ENCODE peak calls at places on chromosomes 16 and 17, in seven cellular contexts. G, L, K, M, W, A and Z are unnamed samples.

GRCh38 chr16:53282975-53283946 is 151.0 kb upstream of the RBL2 start:
- DNase-seq in G (peak), L (peak), K (no peak), M (peak), W (no peak), A (peak), Z (peak)

GRCh38 chr17:13671771-13672170 is 70.0 kb upstream of the HS3ST3A1 start:
- DNase-seq in G (no peak), L (no peak), K (no peak), M (no peak), W (no peak), A (no peak), Z (no peak)

GRCh38 chr17:81528651-81529436 is 667 bp downstream of the FSCN2 start:
- DNase-seq in G (no peak), L (peak), K (no peak), M (no peak), W (no peak), A (no peak), Z (peak)

GRCh38 chr17:22514767-22515320 is 822.5 kb downstream of the KCNJ18 start:
- DNase-seq in G (no peak), L (no peak), K (no peak), M (no peak), W (no peak), A (no peak), Z (no peak)

GRCh38 chr17:36147601-36148000 is 28.8 kb downstream of the TBC1D3B start:
- DNase-seq in G (no peak), L (no peak), K (no peak), M (no peak), W (no peak), A (no peak), Z (no peak)

GRCh38 chr17:72121164-72122001 is 563 bp downstream of the SOX9 start:
- DNase-seq in G (no peak), L (peak), K (peak), M (no peak), W (no peak), A (no peak), Z (peak)

GRCh38 chr17:44115585-44116415 is 7.6 kb downstream of the HDAC5 start:
- DNase-seq in G (no peak), L (peak), K (peak), M (no peak), W (peak), A (no peak), Z (peak)

GRCh38 chr16:57590654-57591085 is 37.8 kb upstream of the ADGRG1 start:
- DNase-seq in G (peak), L (no peak), K (no peak), M (no peak), W (no peak), A (peak), Z (no peak)

GRCh38 chr17:66123163-66123562 is 68.8 kb downstream of the CEP112 start:
- DNase-seq in G (peak), L (no peak), K (no peak), M (no peak), W (no peak), A (no peak), Z (no peak)

GRCh38 chr17:66677201-66677981 is 157.5 kb upstream of the CACNG5 start:
- DNase-seq in G (no peak), L (no peak), K (no peak), M (no peak), W (no peak), A (no peak), Z (no peak)

GRCh38 chr16:31386157-31386984 is 6.8 kb upstream of the ITGAD start:
- DNase-seq in G (peak), L (no peak), K (no peak), M (no peak), W (no peak), A (no peak), Z (peak)

GRCh38 chr17:78704594-78704993 is 77.5 kb downstream of the CYTH1 start:
- DNase-seq in G (no peak), L (no peak), K (no peak), M (no peak), W (no peak), A (no peak), Z (no peak)

GRCh38 chr17:58786586-58787295 is 31.1 kb downstream of the PPM1E start:
- DNase-seq in G (peak), L (peak), K (no peak), M (no peak), W (peak), A (no peak), Z (no peak)

GRCh38 chr17:37179893-37180292 is 195.9 kb upstream of the C17orf78 start:
- DNase-seq in G (peak), L (no peak), K (no peak), M (no peak), W (no peak), A (no peak), Z (no peak)

GRCh38 chr17:62653831-62654829 is 26.7 kb downstream of the MRC2 start:
- DNase-seq in G (no peak), L (peak), K (no peak), M (no peak), W (peak), A (no peak), Z (peak)

GRCh38 chr16:3282103-3282746 is 1.1 kb upstream of the ZNF263 start:
- DNase-seq in G (no peak), L (peak), K (no peak), M (no peak), W (no peak), A (peak), Z (no peak)

GRCh38 chr17:61904094-61904710 is 23.6 kb downstream of the INTS2 start:
- DNase-seq in G (no peak), L (no peak), K (no peak), M (peak), W (no peak), A (no peak), Z (no peak)

GRCh38 chr17:40295471-40296457 is 8.1 kb downstream of the CDC6 start:
- DNase-seq in G (no peak), L (no peak), K (no peak), M (no peak), W (no peak), A (no peak), Z (no peak)

GRCh38 chr17:2707721-2708584 is 3.6 kb downstream of the CLUH start:
- DNase-seq in G (no peak), L (peak), K (peak), M (no peak), W (peak), A (peak), Z (peak)

GRCh38 chr17:18280766-18281165 is 20.3 kb downstream of the MIEF2 start:
- DNase-seq in G (no peak), L (no peak), K (no peak), M (no peak), W (peak), A (no peak), Z (no peak)

GRCh38 chr16:23408242-23409201 is 44.5 kb downstream of the COG7 start:
- DNase-seq in G (no peak), L (peak), K (no peak), M (no peak), W (no peak), A (no peak), Z (peak)

GRCh38 chr17:82238562-82239201 is 9.8 kb downstream of the SLC16A3 start:
- DNase-seq in G (no peak), L (no peak), K (no peak), M (no peak), W (peak), A (no peak), Z (peak)

GRCh38 chr17:69501591-69502468 is 87.3 kb downstream of the MAP2K6 start:
- DNase-seq in G (no peak), L (no peak), K (no peak), M (no peak), W (no peak), A (peak), Z (no peak)

GRCh38 chr16:1771864-1772361 is 570 bp upstream of the NME3 start:
- DNase-seq in G (no peak), L (no peak), K (no peak), M (no peak), W (no peak), A (no peak), Z (no peak)

GRCh38 chr17:74987909-74988711 is 678 bp downstream of the CDR2L start:
- DNase-seq in G (no peak), L (peak), K (peak), M (no peak), W (peak), A (no peak), Z (no peak)

GRCh38 chr17:16381496-16381820 is 567 bp downstream of the UBB start:
- DNase-seq in G (no peak), L (no peak), K (no peak), M (no peak), W (no peak), A (no peak), Z (no peak)

GRCh38 chr16:49833796-49834195 is 22.1 kb downstream of the ZNF423 start:
- DNase-seq in G (no peak), L (peak), K (no peak), M (no peak), W (no peak), A (no peak), Z (no peak)

GRCh38 chr17:72476134-72476533 is 355.3 kb downstream of the SOX9 start:
- DNase-seq in G (no peak), L (no peak), K (peak), M (no peak), W (no peak), A (no peak), Z (no peak)

GRCh38 chr17:30819941-30820705 is 4.4 kb downstream of the CRLF3 start:
- DNase-seq in G (no peak), L (no peak), K (no peak), M (no peak), W (no peak), A (no peak), Z (peak)

GRCh38 chr17:29664743-29665479 is 42.2 kb upstream of the CORO6 start:
- DNase-seq in G (peak), L (no peak), K (no peak), M (no peak), W (peak), A (no peak), Z (no peak)

GRCh38 chr17:8163978-8164814 is 1.4 kb upstream of the VAMP2 start:
- DNase-seq in G (no peak), L (no peak), K (no peak), M (no peak), W (peak), A (no peak), Z (no peak)

GRCh38 chr16:89898201-89898967 is 20.3 kb upstream of the MC1R start:
- DNase-seq in G (no peak), L (no peak), K (no peak), M (no peak), W (no peak), A (no peak), Z (no peak)

GRCh38 chr16:56289862-56290261 is 98.6 kb downstream of the GNAO1 start:
- DNase-seq in G (no peak), L (no peak), K (no peak), M (no peak), W (peak), A (no peak), Z (no peak)

GRCh38 chr16:14337303-14338191 is 266.4 kb downstream of the MRTFB start:
- DNase-seq in G (no peak), L (no peak), K (no peak), M (no peak), W (no peak), A (peak), Z (no peak)

GRCh38 chr17:5419959-5420653 is at the start of gene RPAIN:
- DNase-seq in G (peak), L (peak), K (peak), M (no peak), W (peak), A (peak), Z (no peak)

GRCh38 chr16:31458073-31458834 is 1.0 kb upstream of the ARMC5 start:
- DNase-seq in G (no peak), L (peak), K (peak), M (no peak), W (peak), A (peak), Z (no peak)

GRCh38 chr17:7897090-7897489 is 8.5 kb downstream of the CHD3 start:
- DNase-seq in G (no peak), L (no peak), K (no peak), M (no peak), W (no peak), A (no peak), Z (no peak)

GRCh38 chr17:63698381-63698885 is 1.5 kb downstream of the LIMD2 start:
- DNase-seq in G (no peak), L (no peak), K (peak), M (no peak), W (no peak), A (no peak), Z (no peak)

DNA sequence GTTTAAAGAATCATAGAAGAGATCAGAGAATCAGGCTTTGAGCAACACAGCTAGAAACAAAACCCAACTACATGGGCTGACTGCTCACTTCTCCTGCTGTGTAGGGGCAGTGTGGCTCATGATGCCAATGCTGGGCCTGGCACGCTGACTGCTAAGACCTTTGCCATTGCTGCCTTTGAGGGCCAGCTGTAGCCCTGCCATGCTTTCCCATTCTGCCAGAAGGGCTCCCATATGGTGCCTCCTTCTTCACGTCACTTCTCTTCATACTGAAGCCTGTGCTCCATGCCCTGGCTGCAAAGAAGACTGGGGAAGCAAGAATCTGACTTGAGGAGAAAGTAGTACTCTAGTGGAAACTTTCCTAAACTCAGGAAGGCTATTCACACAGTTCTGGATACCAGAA is 232.9 kb downstream of the UTP18 start:
- DNase-seq in G (no peak), L (no peak), K (no peak), M (no peak), W (no peak), A (no peak), Z (no peak)
- TF ChIP-seq JUND in G (no peak), L (no peak), K (no peak), M (no peak), W (no peak), A (no peak), Z (no peak)

DNA sequence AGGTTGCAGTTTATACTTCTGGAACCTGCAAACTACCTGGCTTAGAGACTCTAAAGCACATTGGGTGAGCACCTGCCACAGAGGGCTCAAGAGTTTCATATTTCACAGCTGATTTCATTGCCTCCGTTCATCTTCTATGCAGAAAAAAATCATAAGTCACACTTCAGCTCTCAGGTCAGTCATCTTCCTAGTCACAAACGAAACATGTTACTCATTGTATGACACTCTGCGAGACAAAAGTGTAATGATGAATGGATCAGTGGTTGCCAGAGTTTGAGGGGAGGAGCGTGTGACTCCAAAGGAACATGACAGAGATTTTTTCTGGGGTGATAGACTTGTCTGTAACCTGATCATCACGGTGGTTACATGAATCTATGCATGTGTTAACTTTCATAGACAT is 195.3 kb upstream of the CNTNAP4 start:
- DNase-seq in G (no peak), L (no peak), K (no peak), M (no peak), W (no peak), A (no peak), Z (no peak)
- TF ChIP-seq JUND in G (no peak), L (no peak), K (no peak), M (no peak), W (no peak), A (no peak), Z (no peak)

GRCh38 chr17:38592487-38592886 is 13.3 kb downstream of the SRCIN1 start:
- DNase-seq in G (no peak), L (no peak), K (no peak), M (no peak), W (no peak), A (no peak), Z (no peak)

GRCh38 chr17:38588775-38589174 is 17.0 kb downstream of the SRCIN1 start:
- DNase-seq in G (no peak), L (no peak), K (no peak), M (no peak), W (no peak), A (no peak), Z (no peak)

GRCh38 chr17:38589462-38590114 is 16.2 kb downstream of the SRCIN1 start:
- DNase-seq in G (no peak), L (no peak), K (no peak), M (no peak), W (no peak), A (no peak), Z (no peak)

GRCh38 chr17:38590988-38591758 is 14.6 kb downstream of the SRCIN1 start:
- DNase-seq in G (no peak), L (no peak), K (no peak), M (no peak), W (no peak), A (peak), Z (peak)

GRCh38 chr17:38591759-38592241 is 14.0 kb downstream of the SRCIN1 start:
- DNase-seq in G (no peak), L (peak), K (no peak), M (no peak), W (no peak), A (no peak), Z (peak)
- TF ChIP-seq JUND in G (no peak), L (no peak), K (no peak), M (no peak), W (no peak), A (no peak), Z (no peak)

GRCh38 chr17:48335858-48336500 is 94.0 kb downstream of the SKAP1 start:
- DNase-seq in G (peak), L (peak), K (no peak), M (peak), W (peak), A (peak), Z (peak)
- TF ChIP-seq JUND in G (no peak), L (no peak), K (no peak), M (no peak), W (no peak), A (no peak), Z (no peak)

GRCh38 chr16:66588981-66589713 is 9.9 kb downstream of the CMTM2 start:
- DNase-seq in G (no peak), L (no peak), K (peak), M (no peak), W (peak), A (peak), Z (no peak)
- TF ChIP-seq JUND in G (no peak), L (no peak), K (peak), M (no peak), W (peak), A (no peak), Z (no peak)

GRCh38 chr17:38352245-38353083 is 820 bp downstream of the SOCS7 start:
- DNase-seq in G (no peak), L (peak), K (peak), M (no peak), W (peak), A (no peak), Z (peak)
- TF ChIP-seq JUND in G (no peak), L (no peak), K (no peak), M (no peak), W (no peak), A (no peak), Z (no peak)